ENCODE peak calls at places on chromosome 10, in nine cellular contexts. V, A, N, U, B, M, Q, Y and F are unnamed samples.

GRCh38 chr10:121104476-121105111 is 253.4 kb downstream of the WDR11 start:
- DNase-seq in B (no peak), U (no peak), Y (peak; percentile 16), A (no peak), M (peak; percentile 59), N (no peak), V (no peak), Q (no peak), F (no peak)

GRCh38 chr10:21517134-21517982 is 8.1 kb downstream of the SKIDA1 start:
- DNase-seq in U (no peak), V (peak; percentile 67), B (peak; percentile 77), N (peak; percentile 34), M (no peak), Y (peak; percentile 55), Q (peak; percentile 39), A (peak; percentile 78), F (no peak)

GRCh38 chr10:130040351-130040750 is 70.3 kb downstream of the C10orf143 start:
- DNase-seq in A (no peak), M (no peak), U (no peak), N (no peak), V (no peak), B (no peak), Y (no peak), Q (no peak), F (no peak)

GRCh38 chr10:44951827-44952226 is 7.8 kb upstream of the RASSF4 start:
- DNase-seq in A (no peak), V (no peak), U (no peak), Y (no peak), B (no peak), N (no peak), M (no peak), Q (no peak), F (no peak)

GRCh38 chr10:124997791-124998623 is 56.1 kb downstream of the ZRANB1 start:
- DNase-seq in M (peak; percentile 5), V (no peak), B (no peak), N (no peak), Q (no peak), Y (no peak), A (no peak), U (no peak), F (no peak)

GRCh38 chr10:132575320-132576201 is 38.0 kb downstream of the INPP5A start:
- DNase-seq in V (no peak), Y (no peak), U (no peak), N (peak; percentile 68), B (no peak), Q (peak; percentile 49), A (peak; percentile 64), M (no peak), F (no peak)

GRCh38 chr10:70164179-70164578 is 6.1 kb downstream of the SAR1A start:
- DNase-seq in A (no peak), Q (no peak), M (no peak), U (no peak), Y (no peak), B (no peak), N (no peak), V (no peak), F (no peak)

GRCh38 chr10:114635101-114635500 is 23.0 kb downstream of the ABLIM1 start:
- DNase-seq in V (no peak), A (no peak), Y (no peak), N (no peak), Q (no peak), U (no peak), B (no peak), M (no peak), F (no peak)

GRCh38 chr10:102815790-102816549 is 21.2 kb downstream of the CYP17A1 start:
- DNase-seq in A (peak; percentile 65), Y (no peak), N (no peak), V (no peak), M (peak; percentile 34), U (no peak), Q (no peak), B (peak; percentile 35), F (peak; percentile 57)

GRCh38 chr10:34492081-34492480 is 323.0 kb downstream of the PARD3 start:
- DNase-seq in B (no peak), Q (no peak), U (no peak), A (no peak), M (no peak), N (no peak), V (peak; percentile 49), Y (peak; percentile 83), F (no peak)